ENCODE peak calls at places on chromosomes 6 and 20, in six cellular contexts. H is tibial artery, N is mesendoderm, M is AG09319, O is A549, A is small intestine. J is an unnamed sample.

GRCh38 chr20:17210983-17211382 is 15.9 kb upstream of the PCSK2 start:
- DNase-seq in H (no peak), N (peak), M (no peak), O (no peak), A (no peak), J (no peak)

GRCh38 chr6:116034327-116034726 is 26.4 kb downstream of the FRK start:
- DNase-seq in H (no peak), N (no peak), M (no peak), O (no peak), A (no peak), J (no peak)

GRCh38 chr20:31551163-31551562 is 36.9 kb downstream of the HM13 start:
- DNase-seq in H (no peak), N (no peak), M (no peak), O (no peak), A (no peak), J (no peak)

GRCh38 chr20:2756056-2756611 is 44.3 kb downstream of the CPXM1 start:
- DNase-seq in H (no peak), N (peak), M (no peak), O (no peak), A (no peak), J (no peak)

GRCh38 chr20:49575551-49576060 is 7.7 kb upstream of the PTGIS start:
- DNase-seq in H (peak), N (no peak), M (no peak), O (no peak), A (peak), J (no peak)

GRCh38 chr6:107318100-107318736 is 141.1 kb downstream of the PDSS2 start:
- DNase-seq in H (no peak), N (peak), M (peak), O (peak), A (peak), J (peak)

GRCh38 chr6:41648070-41648585 is 9.9 kb downstream of the MDFI start:
- DNase-seq in H (peak), N (no peak), M (no peak), O (no peak), A (no peak), J (no peak)

GRCh38 chr6:51753635-51754034 is 333.8 kb downstream of the PKHD1 start:
- DNase-seq in H (no peak), N (peak), M (no peak), O (no peak), A (peak), J (peak)

GRCh38 chr6:145339089-145339488 is 396.2 kb downstream of the EPM2A start:
- DNase-seq in H (no peak), N (no peak), M (no peak), O (no peak), A (no peak), J (no peak)

GRCh38 chr6:39403304-39403703 is 80.8 kb upstream of the KCNK16 start:
- DNase-seq in H (no peak), N (no peak), M (no peak), O (no peak), A (no peak), J (no peak)

J was measured in colonic mucosa.